ENCODE peak calls at places on chromosomes 16 and 17, in four cellular contexts. B is fibroblast of lung, J is endodermal cell, M is cardiac muscle cell. V is an unnamed sample.
A peak's percentile ranks its signal among the peaks of the same experiment; 100 is the strongest.

GRCh38 chr17:56939869-56940484 is 20.9 kb downstream of the COIL start:
- DNase-seq in B (peak; percentile 72), J (peak; percentile 67), M (peak; percentile 71), V (peak; percentile 84)

GRCh38 chr16:85271198-85271597 is 158.9 kb upstream of the CIBAR2 start:
- DNase-seq in M (no peak), B (no peak), J (no peak), V (no peak)

GRCh38 chr17:82231562-82232321 is 2.9 kb downstream of the SLC16A3 start:
- DNase-seq in J (peak; percentile 96), M (peak; percentile 57), B (peak; percentile 76), V (no peak)

GRCh38 chr16:90010676-90011075 is 8.6 kb downstream of the DBNDD1 start:
- DNase-seq in B (no peak), M (no peak), J (no peak), V (no peak)

GRCh38 chr17:78421534-78422266 is 43.3 kb downstream of the PGS1 start:
- DNase-seq in M (peak; percentile 84), J (peak; percentile 97), B (peak; percentile 72), V (peak; percentile 64)

GRCh38 chr17:16927641-16928321 is 44.1 kb downstream of the TNFRSF13B start:
- DNase-seq in M (no peak), B (no peak), J (peak; percentile 35), V (no peak)

GRCh38 chr16:89197633-89198416 is 2.5 kb downstream of the SLC22A31 start:
- DNase-seq in J (peak; percentile 44), M (no peak), B (no peak), V (no peak)

GRCh38 chr16:4263504-4264436 is 9.1 kb downstream of the TFAP4 start:
- DNase-seq in J (peak; percentile 95), B (peak; percentile 98), M (peak; percentile 84), V (peak; percentile 31)

GRCh38 chr16:80527297-80527696 is 13.5 kb upstream of the DYNLRB2 start:
- DNase-seq in B (peak; percentile 6), J (peak; percentile 85), M (peak; percentile 9), V (peak; percentile 25)

GRCh38 chr17:49494937-49495841 is at the start of gene NGFR:
- DNase-seq in M (peak; percentile 70), J (peak; percentile 87), B (no peak), V (peak; percentile 79)

GRCh38 chr17:31269597-31269996 is 27.4 kb downstream of the OMG start:
- DNase-seq in M (peak; percentile 59), J (peak; percentile 88), B (peak; percentile 98), V (peak; percentile 4)

GRCh38 chr16:66847533-66848057 is 3.4 kb downstream of the CA7 start:
- DNase-seq in J (peak; percentile 16), B (no peak), M (no peak), V (no peak)

GRCh38 chr16:17994027-17994426 is 342.5 kb downstream of the NPIPA8 start:
- DNase-seq in M (no peak), B (no peak), J (no peak), V (no peak)

GRCh38 chr16:27646811-27647210 is 96.9 kb downstream of the KATNIP start:
- DNase-seq in M (no peak), B (no peak), J (no peak), V (no peak)

GRCh38 chr17:8482546-8482945 is 46.9 kb downstream of the NDEL1 start:
- DNase-seq in J (no peak), M (no peak), B (no peak), V (no peak)

GRCh38 chr16:16890964-16891363 is 512.0 kb downstream of the NPIPA7 start:
- DNase-seq in M (no peak), B (no peak), J (peak; percentile 47), V (no peak)

GRCh38 chr17:37826497-37827115 is 81.7 kb upstream of the HNF1B start:
- DNase-seq in B (no peak), J (peak; percentile 53), M (no peak), V (no peak)
- H3K4me3 ChIP-seq in B (no peak overlapping the region), J (no peak overlapping the region), M (no peak overlapping the region), V (no peak overlapping the region)

DNA sequence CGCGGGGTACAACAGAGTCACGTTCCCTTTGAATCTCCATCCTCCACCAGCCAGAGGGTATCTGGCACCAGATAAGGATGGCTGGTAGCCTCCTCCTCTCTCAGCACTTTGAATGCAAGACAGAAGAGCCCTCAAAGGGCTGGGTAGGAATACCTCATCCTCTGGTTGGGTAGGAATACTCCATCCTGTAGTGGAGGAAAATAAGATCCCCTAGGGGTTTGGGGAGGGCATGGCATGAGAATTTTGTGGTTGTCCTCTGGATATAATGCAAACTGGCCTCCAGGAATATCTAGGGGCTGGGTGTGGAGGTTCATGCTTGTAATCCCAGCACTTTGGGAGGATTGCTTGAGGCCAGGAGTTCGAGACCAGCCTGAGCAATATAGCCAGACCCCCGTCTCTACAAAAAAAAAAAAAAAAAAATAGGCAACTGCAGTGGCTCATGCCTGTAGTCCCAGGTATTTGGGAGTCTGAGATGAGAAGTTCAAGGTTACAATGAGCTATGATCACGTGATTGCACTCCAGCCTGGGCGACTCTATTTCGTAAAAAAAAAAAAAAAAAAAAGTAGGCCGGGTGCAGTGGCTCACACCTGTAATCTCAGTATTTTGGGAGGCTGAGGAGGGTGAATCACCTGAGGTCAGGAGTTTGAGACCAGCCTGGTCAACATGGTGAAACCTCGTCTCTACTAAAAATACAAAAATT is 2.7 kb downstream of the IGFBP4 start:
- DNase-seq in M (no peak), J (no peak), B (peak; percentile 50), V (no peak)
- H3K4me1 ChIP-seq in M (peaks cover 17% of the 10 kb centered on the region), J (peaks cover 4% of the 10 kb centered on the region), B (peaks cover 39% of the 10 kb centered on the region), V (no peaks in the 10 kb centered on the region)

GRCh38 chr17:40023590-40024292 is 8.5 kb downstream of the CSF3 start:
- DNase-seq in J (peak; percentile 43), B (peak; percentile 61), M (no peak), V (no peak)

GRCh38 chr17:40020146-40020545 is 4.9 kb downstream of the CSF3 start:
- DNase-seq in B (no peak), M (no peak), J (no peak), V (no peak)

GRCh38 chr17:40022961-40023541 is 7.8 kb downstream of the CSF3 start:
- DNase-seq in J (peak; percentile 30), M (no peak), B (no peak), V (no peak)

GRCh38 chr17:40021471-40021961 is 6.3 kb downstream of the CSF3 start:
- DNase-seq in M (no peak), B (peak; percentile 69), J (no peak), V (no peak)

GRCh38 chr17:40022497-40022896 is 7.3 kb downstream of the CSF3 start:
- DNase-seq in J (no peak), B (no peak), M (no peak), V (no peak)
- H3K4me3 ChIP-seq in J (no peak overlapping the region), B (no peak overlapping the region), M (no peak overlapping the region), V (no peak overlapping the region)

GRCh38 chr16:2769675-2770056 is 7.4 kb downstream of the ELOB start:
- DNase-seq in B (no peak), M (no peak), J (peak; percentile 49), V (no peak)

GRCh38 chr16:2768403-2769089 is 8.5 kb downstream of the ELOB start:
- DNase-seq in M (no peak), B (no peak), J (no peak), V (no peak)

GRCh38 chr16:2767891-2768290 is 9.2 kb downstream of the ELOB start:
- DNase-seq in J (no peak), B (no peak), M (no peak), V (no peak)

GRCh38 chr16:2770057-2770780 is 6.9 kb downstream of the ELOB start:
- DNase-seq in B (no peak), M (no peak), J (peak; percentile 73), V (no peak)

GRCh38 chr16:2769100-2769529 is 8.0 kb downstream of the ELOB start:
- DNase-seq in J (no peak), B (no peak), M (no peak), V (no peak)
- H3K4me1 ChIP-seq in J (peaks cover 3% of the 10 kb centered on the region), B (peaks cover 7% of the 10 kb centered on the region), M (no peaks in the 10 kb centered on the region), V (no peaks in the 10 kb centered on the region)

DNA sequence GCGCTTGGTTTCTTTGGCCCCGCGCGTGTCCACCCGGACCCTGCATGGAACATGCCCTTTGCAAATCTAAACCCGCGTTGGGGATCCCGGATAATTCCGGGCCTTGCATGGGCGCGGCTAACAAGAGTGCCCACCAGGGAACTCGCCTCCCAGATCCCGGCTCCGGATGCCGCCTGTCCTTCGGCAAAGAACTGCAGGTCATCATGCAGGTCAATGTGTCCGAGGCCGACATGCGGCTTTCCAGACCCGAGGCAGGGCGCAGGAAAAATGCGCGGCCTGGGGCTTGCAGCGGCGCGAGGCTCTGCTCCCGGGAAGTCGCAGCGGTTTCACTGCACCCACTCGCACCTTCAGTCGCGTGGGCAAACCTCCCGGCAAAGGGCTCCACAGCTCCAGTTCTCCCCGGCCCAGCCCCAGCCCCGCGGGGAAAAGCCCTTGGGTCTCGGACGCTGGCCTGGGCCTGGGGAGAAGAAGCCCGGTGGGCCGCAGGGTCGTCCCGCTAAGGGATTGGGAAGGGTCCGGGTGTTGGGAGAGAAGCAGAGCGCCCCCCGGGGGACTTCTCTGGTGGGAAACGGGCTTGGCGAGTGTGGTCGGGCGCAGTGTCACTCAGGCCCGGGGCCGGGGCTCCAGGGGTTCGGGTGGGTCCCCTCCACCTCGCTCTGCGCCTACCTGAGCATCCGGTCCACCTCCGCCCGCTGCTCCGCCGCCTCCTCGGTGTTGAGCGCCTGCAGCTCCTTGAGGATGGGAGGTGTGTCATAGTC is 805 bp downstream of the HNF1B start:
- DNase-seq in M (peak; percentile 47), J (peak; percentile 91), B (no peak), V (no peak)
- H3K4me3 ChIP-seq in M (peak overlapping the region; percentile 19), J (peak overlapping the region; percentile 91), B (no peak overlapping the region), V (no peak overlapping the region)

GRCh38 chr17:35775583-35775982 is 14.9 kb downstream of the C17orf50 start:
- DNase-seq in M (no peak), B (no peak), J (no peak), V (no peak)

GRCh38 chr17:35773129-35773528 is 12.4 kb downstream of the C17orf50 start:
- DNase-seq in M (no peak), B (no peak), J (no peak), V (no peak)

GRCh38 chr17:35774499-35774898 is 13.8 kb downstream of the C17orf50 start:
- DNase-seq in M (no peak), J (peak; percentile 60), B (peak; percentile 80), V (no peak)

GRCh38 chr17:35775039-35775438 is 14.4 kb downstream of the C17orf50 start:
- DNase-seq in J (no peak), B (no peak), M (no peak), V (no peak)

GRCh38 chr17:35773674-35774425 is 13.2 kb downstream of the C17orf50 start:
- DNase-seq in M (peak; percentile 30), J (peak; percentile 59), B (peak; percentile 50), V (no peak)
- H3K4me1 ChIP-seq in M (peaks cover 17% of the 10 kb centered on the region), J (no peaks in the 10 kb centered on the region), B (peaks cover 14% of the 10 kb centered on the region), V (no peaks in the 10 kb centered on the region)

DNA sequence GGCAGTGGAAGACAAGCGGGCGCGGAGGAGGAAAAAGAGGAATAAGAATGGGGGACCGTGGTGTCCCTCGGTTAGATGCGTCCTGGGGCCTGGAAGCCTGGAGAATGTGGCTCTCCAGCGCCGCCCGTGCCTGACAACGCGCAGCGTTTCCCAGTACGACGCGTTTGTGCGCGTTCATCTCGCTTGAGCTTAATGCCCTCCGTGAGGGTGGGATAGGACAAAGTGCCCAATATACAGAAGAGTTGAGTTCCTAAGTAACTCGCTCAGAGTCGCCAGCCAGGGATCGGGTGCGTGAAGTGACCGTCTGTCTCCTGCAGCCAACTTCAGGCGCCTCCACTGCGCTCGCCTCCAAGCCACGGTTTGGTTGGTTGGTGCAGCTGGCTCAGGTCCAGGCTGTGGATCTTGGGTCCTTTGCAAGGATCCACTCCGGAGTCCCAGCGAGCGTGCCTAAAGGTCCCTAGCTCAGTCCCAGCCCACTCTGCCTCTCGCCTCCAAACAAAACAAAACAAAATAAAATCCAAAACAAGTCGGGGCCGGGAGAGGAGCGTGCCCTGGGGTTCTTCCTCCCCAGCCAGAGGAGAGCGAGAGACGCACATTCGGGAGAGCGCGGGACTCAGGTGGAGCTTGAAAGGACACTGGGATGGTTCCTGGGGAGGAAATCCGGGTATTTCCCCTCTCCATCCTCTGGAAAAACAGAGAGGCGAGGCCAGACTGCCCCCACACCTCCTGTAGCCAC is 951 bp downstream of the GALR2 start:
- DNase-seq in M (peak; percentile 69), B (no peak), J (peak; percentile 90), V (peak; percentile 67)
- H3K4me3 ChIP-seq in M (no peak overlapping the region), B (no peak overlapping the region), J (peak overlapping the region; percentile 9), V (peak overlapping the region; percentile 24)

V was measured in A673.